ENCODE peak calls at places on chromosomes 6 and 20, in four cellular contexts. One of them, this sample, is unnamed.
A peak's percentile ranks its signal among the peaks of the same experiment; 100 is the strongest.

GRCh38 chr6:165845488-165845887 is 182.4 kb upstream of the PDE10A start:
- DNase-seq in IMR-90: peak; percentile 29
- DNase-seq in CD8-positive, alpha-beta memory T cell: no peak
- DNase-seq in neural progenitor cell: no peak
- DNase-seq in this sample: no peak

GRCh38 chr6:127971945-127972391 is 71.1 kb upstream of the THEMIS start:
- DNase-seq in IMR-90: peak; percentile 70
- DNase-seq in CD8-positive, alpha-beta memory T cell: peak; percentile 26
- DNase-seq in neural progenitor cell: no peak
- DNase-seq in this sample: no peak

GRCh38 chr20:38145094-38146075 is 19.7 kb downstream of the TGM2 start:
- DNase-seq in IMR-90: peak; percentile 87
- DNase-seq in CD8-positive, alpha-beta memory T cell: no peak
- DNase-seq in neural progenitor cell: no peak
- DNase-seq in this sample: no peak

GRCh38 chr6:139370047-139370706 is 4.3 kb downstream of the CITED2 start:
- DNase-seq in IMR-90: peak; percentile 72
- DNase-seq in CD8-positive, alpha-beta memory T cell: no peak
- DNase-seq in neural progenitor cell: peak; percentile 53
- DNase-seq in this sample: no peak

GRCh38 chr6:112338310-112338709 is 8.8 kb upstream of the RFPL4B start:
- DNase-seq in IMR-90: no peak
- DNase-seq in CD8-positive, alpha-beta memory T cell: no peak
- DNase-seq in neural progenitor cell: no peak
- DNase-seq in this sample: no peak

GRCh38 chr6:127073222-127073621 is 45.2 kb upstream of the RSPO3 start:
- DNase-seq in IMR-90: peak; percentile 7
- DNase-seq in CD8-positive, alpha-beta memory T cell: no peak
- DNase-seq in neural progenitor cell: no peak
- DNase-seq in this sample: no peak

GRCh38 chr6:107823047-107823557 is 1.0 kb downstream of the SCML4 start:
- DNase-seq in IMR-90: no peak
- DNase-seq in CD8-positive, alpha-beta memory T cell: peak; percentile 33
- DNase-seq in neural progenitor cell: no peak
- DNase-seq in this sample: no peak

GRCh38 chr6:27019651-27020552 is 227.6 kb upstream of the PRSS16 start:
- DNase-seq in IMR-90: peak; percentile 93
- DNase-seq in CD8-positive, alpha-beta memory T cell: no peak
- DNase-seq in neural progenitor cell: peak; percentile 89
- DNase-seq in this sample: peak; percentile 91

GRCh38 chr6:30842754-30843610 is 41.3 kb upstream of the DDR1 start:
- DNase-seq in IMR-90: no peak
- DNase-seq in CD8-positive, alpha-beta memory T cell: no peak
- DNase-seq in neural progenitor cell: no peak
- DNase-seq in this sample: no peak

GRCh38 chr20:14879020-14879697 is 541.7 kb upstream of the FLRT3 start:
- DNase-seq in IMR-90: peak; percentile 24
- DNase-seq in CD8-positive, alpha-beta memory T cell: no peak
- DNase-seq in neural progenitor cell: no peak
- DNase-seq in this sample: no peak

GRCh38 chr20:46588532-46589509 is 38.4 kb upstream of the OCSTAMP start:
- DNase-seq in IMR-90: no peak
- DNase-seq in CD8-positive, alpha-beta memory T cell: no peak
- DNase-seq in neural progenitor cell: no peak
- DNase-seq in this sample: no peak

GRCh38 chr6:68958327-68958726 is 323.2 kb downstream of the ADGRB3 start:
- DNase-seq in IMR-90: no peak
- DNase-seq in CD8-positive, alpha-beta memory T cell: no peak
- DNase-seq in neural progenitor cell: no peak
- DNase-seq in this sample: no peak

GRCh38 chr6:41538556-41539182 is 7.5 kb upstream of the FOXP4 start:
- DNase-seq in IMR-90: peak; percentile 13
- DNase-seq in CD8-positive, alpha-beta memory T cell: no peak
- DNase-seq in neural progenitor cell: no peak
- DNase-seq in this sample: no peak

GRCh38 chr6:148830614-148831013 is 83.8 kb downstream of the UST start:
- DNase-seq in IMR-90: no peak
- DNase-seq in CD8-positive, alpha-beta memory T cell: no peak
- DNase-seq in neural progenitor cell: no peak
- DNase-seq in this sample: no peak

GRCh38 chr6:169028343-169028742 is 225.3 kb downstream of the THBS2 start:
- DNase-seq in IMR-90: no peak
- DNase-seq in CD8-positive, alpha-beta memory T cell: no peak
- DNase-seq in neural progenitor cell: no peak
- DNase-seq in this sample: no peak

GRCh38 chr6:165889636-165890403 is 226.8 kb upstream of the PDE10A start:
- DNase-seq in IMR-90: peak; percentile 68
- DNase-seq in CD8-positive, alpha-beta memory T cell: no peak
- DNase-seq in neural progenitor cell: peak; percentile 72
- DNase-seq in this sample: no peak

GRCh38 chr20:13419445-13419844 is 198.4 kb downstream of the ISM1 start:
- DNase-seq in IMR-90: no peak
- DNase-seq in CD8-positive, alpha-beta memory T cell: no peak
- DNase-seq in neural progenitor cell: no peak
- DNase-seq in this sample: no peak

GRCh38 chr6:317452-318144 is 25.3 kb downstream of the DUSP22 start:
- DNase-seq in IMR-90: no peak
- DNase-seq in CD8-positive, alpha-beta memory T cell: no peak
- DNase-seq in neural progenitor cell: no peak
- DNase-seq in this sample: no peak

GRCh38 chr6:5345324-5345723 is 84.0 kb downstream of the FARS2 start:
- DNase-seq in IMR-90: no peak
- DNase-seq in CD8-positive, alpha-beta memory T cell: no peak
- DNase-seq in neural progenitor cell: no peak
- DNase-seq in this sample: no peak

GRCh38 chr6:38755207-38755606 is 40.1 kb downstream of the DNAH8 start:
- DNase-seq in IMR-90: no peak
- DNase-seq in CD8-positive, alpha-beta memory T cell: no peak
- DNase-seq in neural progenitor cell: no peak
- DNase-seq in this sample: no peak

GRCh38 chr6:166715065-166715464 is 88.0 kb upstream of the RPS6KA2 start:
- DNase-seq in IMR-90: no peak
- DNase-seq in CD8-positive, alpha-beta memory T cell: no peak
- DNase-seq in neural progenitor cell: peak; percentile 27
- DNase-seq in this sample: peak; percentile 41

GRCh38 chr20:59151820-59152219 is 11.8 kb upstream of the ZNF831 start:
- DNase-seq in IMR-90: no peak
- DNase-seq in CD8-positive, alpha-beta memory T cell: no peak
- DNase-seq in neural progenitor cell: no peak
- DNase-seq in this sample: no peak

GRCh38 chr6:54654376-54654775 is 192.2 kb upstream of the FAM83B start:
- DNase-seq in IMR-90: no peak
- DNase-seq in CD8-positive, alpha-beta memory T cell: no peak
- DNase-seq in neural progenitor cell: no peak
- DNase-seq in this sample: no peak

GRCh38 chr6:45607818-45608217 is 230.1 kb upstream of the SUPT3H start:
- DNase-seq in IMR-90: peak; percentile 17
- DNase-seq in CD8-positive, alpha-beta memory T cell: no peak
- DNase-seq in neural progenitor cell: no peak
- DNase-seq in this sample: no peak

GRCh38 chr6:22401206-22401605 is 104.4 kb upstream of the PRL start:
- DNase-seq in IMR-90: no peak
- DNase-seq in CD8-positive, alpha-beta memory T cell: no peak
- DNase-seq in neural progenitor cell: no peak
- DNase-seq in this sample: no peak

DNA sequence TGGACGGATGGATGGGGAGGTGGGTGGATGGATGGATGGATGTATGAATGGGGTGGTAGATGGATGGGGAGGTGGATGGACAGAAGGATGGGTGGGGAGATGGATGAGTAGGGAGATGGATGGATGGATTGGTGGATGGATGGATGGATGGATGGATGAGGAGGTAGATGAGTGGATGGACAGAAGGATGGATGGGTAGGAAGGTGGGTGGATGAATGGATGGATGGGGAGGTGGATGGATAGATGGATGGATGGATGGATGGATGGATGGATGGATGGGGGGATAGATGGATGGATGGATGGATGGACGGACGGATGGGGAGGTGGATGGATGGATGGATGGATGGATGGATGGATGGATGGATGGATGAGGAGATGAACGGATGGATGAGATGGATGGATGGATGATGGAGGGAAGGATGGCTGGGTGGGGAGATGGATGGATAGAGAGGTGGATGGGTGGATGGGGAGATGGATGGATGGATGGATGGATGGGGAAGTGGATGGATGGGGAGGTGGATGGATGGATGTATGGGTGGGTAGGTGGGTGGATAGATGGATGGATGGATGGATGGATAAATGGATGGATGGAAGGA is 7.2 kb downstream of the EEF1A2 start:
- DNase-seq in IMR-90: no peak
- DNase-seq in CD8-positive, alpha-beta memory T cell: no peak
- DNase-seq in neural progenitor cell: no peak
- DNase-seq in this sample: no peak
- H3K27me3 ChIP-seq in IMR-90: peaks cover 18% of the 10 kb centered on the region
- H3K27me3 ChIP-seq in CD8-positive, alpha-beta memory T cell: peaks cover 6% of the 10 kb centered on the region
- H3K27me3 ChIP-seq in neural progenitor cell: peaks cover 65% of the 10 kb centered on the region
- H3K27me3 ChIP-seq in this sample: no peaks in the 10 kb centered on the region

GRCh38 chr6:33081098-33081824 is 5.5 kb downstream of the HLA-DPB1 start:
- DNase-seq in IMR-90: no peak
- DNase-seq in CD8-positive, alpha-beta memory T cell: no peak
- DNase-seq in neural progenitor cell: peak; percentile 15
- DNase-seq in this sample: no peak
- H3K4me3 ChIP-seq in IMR-90: peak overlapping the region; percentile 48
- H3K4me3 ChIP-seq in CD8-positive, alpha-beta memory T cell: no peak overlapping the region
- H3K4me3 ChIP-seq in neural progenitor cell: peak overlapping the region; percentile 51
- H3K4me3 ChIP-seq in this sample: peak overlapping the region; percentile 44

GRCh38 chr20:36654506-36654905 is 8.5 kb upstream of the SLA2 start:
- DNase-seq in IMR-90: no peak
- DNase-seq in CD8-positive, alpha-beta memory T cell: no peak
- DNase-seq in neural progenitor cell: no peak
- DNase-seq in this sample: no peak
- H3K27me3 ChIP-seq in IMR-90: no peaks in the 10 kb centered on the region
- H3K27me3 ChIP-seq in CD8-positive, alpha-beta memory T cell: no peaks in the 10 kb centered on the region
- H3K27me3 ChIP-seq in neural progenitor cell: no peaks in the 10 kb centered on the region
- H3K27me3 ChIP-seq in this sample: no peaks in the 10 kb centered on the region

GRCh38 chr6:133241088-133241900 is at the start of gene EYA4:
- DNase-seq in IMR-90: peak; percentile 74
- DNase-seq in CD8-positive, alpha-beta memory T cell: no peak
- DNase-seq in neural progenitor cell: peak; percentile 66
- DNase-seq in this sample: no peak
- H3K4me3 ChIP-seq in IMR-90: peak within 1 kb of the TSS; percentile 77
- H3K4me3 ChIP-seq in CD8-positive, alpha-beta memory T cell: no peak within 1 kb of the TSS
- H3K4me3 ChIP-seq in neural progenitor cell: peak within 1 kb of the TSS; percentile 67
- H3K4me3 ChIP-seq in this sample: peak within 1 kb of the TSS; percentile 35

DNA sequence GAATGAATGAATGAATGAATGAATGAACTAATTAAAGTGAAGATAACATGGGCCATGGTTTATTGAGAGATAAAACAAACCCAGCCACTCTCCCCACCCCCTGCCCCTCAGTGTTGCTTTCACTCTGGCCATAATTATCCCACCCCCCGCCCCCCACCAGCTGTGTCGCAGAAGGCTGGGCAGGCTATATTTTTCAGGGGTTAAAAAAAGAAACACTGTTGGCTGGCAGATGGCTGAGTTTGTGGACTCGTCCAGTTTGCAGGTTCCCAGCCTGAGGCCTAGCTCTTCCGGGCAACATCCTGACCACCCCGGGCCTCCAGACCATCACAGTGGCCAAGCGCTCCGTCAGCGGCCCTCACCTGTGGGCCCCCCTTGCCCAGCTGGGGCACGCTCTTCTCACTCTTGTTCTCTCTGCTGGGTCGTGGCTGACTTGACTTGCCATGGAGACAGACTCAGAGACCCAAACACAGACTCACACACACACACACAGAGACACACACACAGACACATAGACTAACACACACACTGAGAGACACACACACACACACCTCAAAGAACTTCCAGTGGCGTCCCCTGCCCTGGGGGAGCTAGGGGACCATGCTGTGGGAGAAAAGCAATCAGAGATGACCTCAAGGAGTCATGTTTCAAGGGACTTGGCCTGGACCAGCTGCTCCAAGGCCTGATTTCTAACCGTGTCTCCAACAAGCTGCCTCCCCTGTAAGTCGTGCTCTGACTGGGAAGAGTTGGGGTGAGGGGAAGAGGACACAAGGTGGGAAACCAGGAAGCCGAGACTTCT is 2.2 kb upstream of the GRM4 start:
- DNase-seq in IMR-90: no peak
- DNase-seq in CD8-positive, alpha-beta memory T cell: no peak
- DNase-seq in neural progenitor cell: no peak
- DNase-seq in this sample: peak; percentile 12
- H3K27me3 ChIP-seq in IMR-90: peaks cover 86% of the 10 kb centered on the region
- H3K27me3 ChIP-seq in CD8-positive, alpha-beta memory T cell: peaks cover 36% of the 10 kb centered on the region
- H3K27me3 ChIP-seq in neural progenitor cell: peaks cover 94% of the 10 kb centered on the region
- H3K27me3 ChIP-seq in this sample: peaks cover 32% of the 10 kb centered on the region

DNA sequence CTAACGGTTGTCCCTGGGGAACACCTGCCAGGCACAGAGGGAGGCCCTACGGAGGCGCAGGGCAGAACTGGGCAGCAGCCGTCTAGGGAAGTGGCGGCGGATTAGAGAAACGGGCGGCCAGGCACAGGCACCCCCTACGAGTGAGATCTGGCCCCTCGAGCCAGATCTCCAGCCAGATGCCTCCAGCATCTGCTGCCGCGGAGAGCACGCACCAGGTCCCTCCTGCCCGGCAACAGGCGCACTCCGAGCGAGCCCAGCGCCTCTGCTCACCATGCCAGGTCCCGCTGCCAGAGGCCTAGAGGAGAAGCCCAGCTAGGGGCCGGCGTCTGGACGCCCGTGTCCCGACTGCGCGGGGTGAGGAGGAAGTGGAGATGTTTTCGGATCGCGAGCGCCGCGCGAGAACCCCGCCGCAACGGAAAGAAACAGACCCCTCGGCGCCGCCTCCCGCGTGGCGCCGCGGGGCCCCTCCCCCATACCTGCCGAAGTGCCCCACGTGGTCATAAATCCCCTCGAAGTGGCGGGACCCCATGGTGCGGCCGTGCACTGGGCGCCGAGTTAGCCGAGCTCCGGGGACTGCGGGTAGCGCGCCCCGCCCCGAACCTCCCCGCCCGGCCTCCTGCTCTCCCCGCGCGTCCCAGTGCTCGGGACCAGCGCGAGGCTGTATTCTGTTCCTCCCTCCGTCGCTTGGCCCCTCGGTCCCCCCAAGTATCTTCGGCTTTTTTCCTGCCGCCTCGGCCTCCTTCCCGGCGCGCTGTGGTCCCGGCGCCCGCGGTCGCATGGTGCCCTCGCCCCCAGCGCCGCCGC is at the start of gene SLC22A16:
- DNase-seq in IMR-90: no peak
- DNase-seq in CD8-positive, alpha-beta memory T cell: no peak
- DNase-seq in neural progenitor cell: no peak
- DNase-seq in this sample: no peak
- H3K4me3 ChIP-seq in IMR-90: no peak within 1 kb of the TSS
- H3K4me3 ChIP-seq in CD8-positive, alpha-beta memory T cell: no peak within 1 kb of the TSS
- H3K4me3 ChIP-seq in neural progenitor cell: no peak within 1 kb of the TSS
- H3K4me3 ChIP-seq in this sample: peak within 1 kb of the TSS; percentile 15

DNA sequence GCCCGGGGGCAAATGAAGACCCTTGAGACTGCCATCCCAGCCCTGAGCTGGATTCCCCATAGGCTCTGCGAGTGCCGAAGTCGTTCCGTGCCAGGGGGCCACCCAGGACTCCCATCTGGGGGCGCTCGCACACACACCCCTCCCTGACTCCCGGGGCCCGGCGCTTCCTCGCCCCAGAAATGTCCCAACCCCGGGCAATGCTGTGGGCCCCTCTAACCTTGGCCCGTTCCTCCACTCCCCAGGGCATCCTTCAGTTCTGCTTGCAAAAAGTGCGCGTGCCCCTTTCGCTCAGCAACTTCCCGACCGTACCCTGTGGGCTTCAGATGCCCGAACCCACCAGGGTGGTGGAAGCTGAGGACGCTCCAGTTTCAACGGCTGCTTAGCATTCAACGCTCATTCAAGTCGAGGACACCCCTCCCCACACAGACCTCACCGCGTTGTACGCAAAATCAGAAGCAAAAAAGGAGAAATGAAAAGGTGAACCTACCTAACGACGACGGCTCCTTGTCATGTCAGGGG is 25.4 kb downstream of the RIPOR2 start:
- DNase-seq in IMR-90: no peak
- DNase-seq in CD8-positive, alpha-beta memory T cell: no peak
- DNase-seq in neural progenitor cell: peak; percentile 45
- DNase-seq in this sample: no peak
- H3K27me3 ChIP-seq in IMR-90: peaks cover 5% of the 10 kb centered on the region
- H3K27me3 ChIP-seq in CD8-positive, alpha-beta memory T cell: no peaks in the 10 kb centered on the region
- H3K27me3 ChIP-seq in neural progenitor cell: peaks cover 50% of the 10 kb centered on the region
- H3K27me3 ChIP-seq in this sample: no peaks in the 10 kb centered on the region